ENCODE peak calls at places on chromosomes 12 and 14, in ten cellular contexts. K is kidney epithelial cell, E is pancreas, G is GM23338, U is tibial nerve, M is left ventricle myocardium inferior, V is IMR-90, I is heart left ventricle, S is HFFc6, C is endothelial cell. J is an unnamed sample.

GRCh38 chr12:62215506-62215905 is 44.7 kb upstream of the USP15 start:
- DNase-seq in M (no peak), U (no peak), V (no peak), K (no peak), G (no peak), S (no peak), C (no peak), I (no peak), E (no peak), J (no peak)

GRCh38 chr12:64720884-64721283 is 38.3 kb downstream of the GNS start:
- DNase-seq in U (no peak), G (no peak), S (no peak), M (no peak), E (no peak), V (no peak), K (no peak), I (no peak), C (no peak), J (no peak)

GRCh38 chr12:88207921-88208640 is 66.0 kb downstream of the TMTC3 start:
- DNase-seq in C (no peak), K (no peak), U (no peak), M (no peak), S (peak; percentile 81), V (peak; percentile 79), I (no peak), E (no peak), G (no peak), J (no peak)

GRCh38 chr14:76138119-76138757 is 13.5 kb upstream of the GPATCH2L start:
- DNase-seq in E (no peak), K (no peak), U (no peak), G (no peak), I (no peak), V (no peak), C (no peak), S (no peak), M (no peak), J (no peak)

GRCh38 chr14:103537175-103537990 is 8.4 kb downstream of the TRMT61A start:
- DNase-seq in I (peak; percentile 49), U (no peak), K (no peak), S (peak; percentile 43), V (peak; percentile 55), C (no peak), M (no peak), E (no peak), G (no peak), J (no peak)

GRCh38 chr14:21940887-21941855 is 267.6 kb upstream of the OR4E1 start:
- DNase-seq in V (peak; percentile 2), E (no peak), M (no peak), G (peak; percentile 70), I (no peak), U (no peak), C (peak; percentile 53), S (no peak), K (no peak), J (peak; percentile 56)

GRCh38 chr12:107436376-107436775 is 249.2 kb upstream of the PWP1 start:
- DNase-seq in I (no peak), V (peak; percentile 83), E (no peak), K (peak; percentile 67), M (no peak), G (peak; percentile 81), U (no peak), S (peak; percentile 23), C (no peak), J (no peak)

GRCh38 chr14:58812050-58812690 is 174.4 kb downstream of the DACT1 start:
- DNase-seq in S (no peak), K (no peak), E (no peak), V (no peak), I (no peak), G (no peak), M (no peak), C (no peak), U (no peak), J (no peak)

GRCh38 chr12:97292588-97292987 is 170.0 kb upstream of the RMST start:
- DNase-seq in U (no peak), S (no peak), V (no peak), K (no peak), E (no peak), G (no peak), M (no peak), C (no peak), I (no peak), J (no peak)

GRCh38 chr14:70714055-70714550 is 72.4 kb downstream of the TTC9 start:
- DNase-seq in G (peak; percentile 89), K (peak; percentile 7), I (no peak), V (peak; percentile 63), E (no peak), C (peak; percentile 53), M (no peak), U (no peak), S (peak; percentile 3), J (no peak)

GRCh38 chr12:98373982-98374381 is 141.4 kb upstream of the TMPO start:
- DNase-seq in G (peak; percentile 40), E (no peak), V (no peak), I (no peak), S (peak; percentile 4), U (no peak), K (no peak), C (no peak), M (no peak), J (no peak)

GRCh38 chr12:3668479-3669165 is 84.3 kb downstream of the CRACR2A start:
- DNase-seq in U (no peak), S (no peak), I (no peak), K (no peak), E (no peak), G (no peak), C (no peak), V (no peak), M (peak; percentile 33), J (no peak)

GRCh38 chr14:71466251-71466650 is 466.0 kb upstream of the RGS6 start:
- DNase-seq in V (no peak), C (no peak), G (no peak), S (no peak), E (no peak), U (no peak), M (no peak), K (no peak), I (no peak), J (no peak)

GRCh38 chr12:6076340-6076739 is 48.1 kb downstream of the VWF start:
- DNase-seq in E (no peak), I (no peak), G (no peak), M (no peak), C (no peak), U (no peak), V (no peak), K (no peak), S (no peak), J (no peak)

GRCh38 chr12:111363578-111363977 is 5.3 kb downstream of the PHETA1 start:
- DNase-seq in C (no peak), V (peak; percentile 48), U (no peak), K (peak; percentile 34), E (no peak), I (no peak), M (no peak), G (no peak), S (peak; percentile 14), J (no peak)

GRCh38 chr14:104424406-104425072 is 155.0 kb upstream of the C14orf180 start:
- DNase-seq in C (no peak), S (no peak), K (no peak), M (no peak), V (no peak), U (no peak), E (no peak), I (peak; percentile 56), G (no peak), J (no peak)

GRCh38 chr12:14256139-14256538 is 109.3 kb upstream of the ATF7IP start:
- DNase-seq in U (no peak), C (no peak), K (no peak), S (peak; percentile 36), V (peak; percentile 51), M (no peak), E (no peak), G (no peak), I (no peak), J (no peak)

GRCh38 chr12:78060186-78060585 is 229.5 kb downstream of the NAV3 start:
- DNase-seq in U (no peak), V (peak; percentile 88), K (peak; percentile 12), G (no peak), M (no peak), C (no peak), S (peak; percentile 45), E (no peak), I (no peak), J (no peak)

GRCh38 chr12:56267443-56268071 is 815 bp downstream of the COQ10A start:
- DNase-seq in V (no peak), C (no peak), M (peak; percentile 61), G (peak; percentile 58), U (no peak), S (no peak), E (peak; percentile 54), I (no peak), K (no peak), J (peak; percentile 47)

GRCh38 chr12:115818973-115819372 is 458.5 kb downstream of the MED13L start:
- DNase-seq in E (no peak), G (peak; percentile 44), I (no peak), S (no peak), M (no peak), U (no peak), V (no peak), K (no peak), C (no peak), J (no peak)
- TF ChIP-seq CTCF in E (no peak), G (peak; percentile 18), I (no peak), S (no peak), M (no peak), U (no peak), V (no peak), K (no peak), C (no peak), J (no peak)

GRCh38 chr12:120254809-120255208 is 10.7 kb downstream of the PXN start:
- DNase-seq in I (no peak), U (no peak), E (no peak), K (no peak), C (no peak), V (no peak), M (no peak), S (no peak), G (peak; percentile 64), J (no peak)
- TF ChIP-seq CTCF in I (peak; percentile 11), U (no peak), E (no peak), K (no peak), C (peak; percentile 8), V (no peak), M (peak; percentile 49), S (no peak), G (peak; percentile 68), J (no peak)

GRCh38 chr12:124368421-124369032 is 73.6 kb downstream of the RFLNA start:
- DNase-seq in K (no peak), C (no peak), I (no peak), M (no peak), E (no peak), V (no peak), S (no peak), U (no peak), G (no peak), J (no peak)
- TF ChIP-seq CTCF in K (peak; percentile 20), C (no peak), I (no peak), M (no peak), E (no peak), V (peak; percentile 10), S (no peak), U (no peak), G (peak; percentile 26), J (no peak)

DNA sequence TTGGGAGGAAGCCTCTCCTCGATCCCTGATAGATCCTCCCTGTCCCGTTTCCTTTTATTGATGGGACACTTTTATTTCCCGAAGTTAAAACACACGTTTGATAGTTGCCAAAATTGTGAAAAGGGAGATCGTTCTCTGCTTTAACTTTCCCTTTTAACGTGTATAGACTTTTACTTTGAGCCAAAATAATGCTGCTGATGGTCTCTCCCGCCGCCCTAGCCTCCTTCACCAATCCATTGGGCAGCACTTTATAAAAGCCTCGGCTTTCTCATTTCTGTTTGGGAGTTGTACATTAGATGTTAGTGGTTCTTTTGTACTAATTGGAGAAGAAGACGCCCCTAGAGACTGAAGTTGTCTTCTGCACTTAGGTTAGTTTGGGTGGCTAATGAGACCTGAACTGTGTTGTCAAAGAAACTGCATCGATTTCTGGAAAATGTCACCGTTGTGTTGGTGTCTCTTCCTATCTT is 1.4 kb downstream of the TMTC2 start:
- DNase-seq in M (no peak), S (peak; percentile 3), G (no peak), E (no peak), K (no peak), C (no peak), I (no peak), U (no peak), V (no peak), J (no peak)
- TF ChIP-seq CTCF in M (no peak), S (peak; percentile 24), G (peak; percentile 24), E (no peak), K (peak; percentile 12), C (peak; percentile 14), I (no peak), U (no peak), V (no peak), J (no peak)

J was measured in glutamatergic neuron.